ENCODE peak calls at places on chromosomes 12 and 14, in four cellular contexts. N is mammary epithelial cell, Y is ovary, D is heart right ventricle. C is an unnamed sample.

GRCh38 chr12:49645151-49646039 is 22.0 kb downstream of the PRPF40B start:
- DNase-seq in Y (no peak), N (no peak), D (no peak), C (no peak)

GRCh38 chr12:25151476-25151875 is 43.5 kb downstream of the DNAI7 start:
- DNase-seq in N (peak; percentile 86), Y (no peak), D (peak; percentile 51), C (peak; percentile 79)

GRCh38 chr12:79409562-79409961 is 281.2 kb downstream of the PAWR start:
- DNase-seq in N (peak; percentile 60), D (no peak), Y (no peak), C (peak; percentile 6)

GRCh38 chr12:50390284-50390683 is 6.1 kb downstream of the FAM186A start:
- DNase-seq in D (no peak), Y (no peak), N (peak; percentile 92), C (peak; percentile 30)

GRCh38 chr12:55727643-55728184 is 1.1 kb downstream of the CD63 start:
- DNase-seq in D (no peak), N (peak; percentile 40), Y (peak; percentile 77), C (peak; percentile 73)

GRCh38 chr12:98317939-98318899 is 197.2 kb upstream of the TMPO start:
- DNase-seq in Y (no peak), N (no peak), D (no peak), C (no peak)

GRCh38 chr12:5096241-5096880 is 52.7 kb downstream of the KCNA5 start:
- DNase-seq in Y (no peak), D (no peak), N (peak; percentile 38), C (no peak)

GRCh38 chr14:58138065-58138718 is 13.8 kb downstream of the ARMH4 start:
- DNase-seq in N (no peak), Y (no peak), D (no peak), C (peak; percentile 15)

GRCh38 chr12:123621619-123622530 is 11.6 kb downstream of the EIF2B1 start:
- DNase-seq in N (peak; percentile 34), D (no peak), Y (no peak), C (no peak)

GRCh38 chr14:69284170-69284569 is 24.2 kb downstream of the GALNT16 start:
- DNase-seq in D (no peak), Y (no peak), N (no peak), C (no peak)

GRCh38 chr14:60647081-60647836 is 2.0 kb downstream of the SIX1 start:
- DNase-seq in D (no peak), N (peak; percentile 54), Y (no peak), C (peak; percentile 14)

GRCh38 chr14:85528080-85528881 is 1.7 kb upstream of the FLRT2 start:
- DNase-seq in N (peak; percentile 77), Y (peak; percentile 31), D (no peak), C (peak; percentile 81)

GRCh38 chr14:71328183-71328582 is 420.9 kb downstream of the PCNX1 start:
- DNase-seq in Y (no peak), D (no peak), N (no peak), C (no peak)

GRCh38 chr12:64670039-64670438 is 59.7 kb downstream of the RASSF3 start:
- DNase-seq in D (no peak), Y (no peak), N (no peak), C (no peak)

GRCh38 chr12:24499151-24500146 is 449.5 kb downstream of the BCAT1 start:
- DNase-seq in N (peak; percentile 3), Y (no peak), D (no peak), C (peak; percentile 9)

GRCh38 chr12:22066235-22066765 is 20.3 kb downstream of the CMAS start:
- DNase-seq in D (no peak), N (no peak), Y (no peak), C (no peak)

GRCh38 chr12:95623554-95624170 is 72.4 kb upstream of the USP44 start:
- DNase-seq in N (peak; percentile 68), Y (peak; percentile 62), D (peak; percentile 62), C (peak; percentile 82)

GRCh38 chr12:30696943-30697342 is 1.3 kb upstream of the IPO8 start:
- DNase-seq in N (no peak), D (no peak), Y (no peak), C (no peak)

GRCh38 chr14:54435500-54435981 is 5.6 kb downstream of the CNIH1 start:
- DNase-seq in D (no peak), N (peak; percentile 82), Y (no peak), C (peak; percentile 26)

GRCh38 chr12:19409376-19409775 is 29.9 kb upstream of the AEBP2 start:
- DNase-seq in D (no peak), Y (no peak), N (no peak), C (no peak)

GRCh38 chr14:30849354-30849753 is 25.0 kb upstream of the COCH start:
- DNase-seq in D (no peak), Y (no peak), N (no peak), C (no peak)

GRCh38 chr12:116390656-116391335 is 113.3 kb upstream of the MED13L start:
- DNase-seq in D (no peak), N (peak; percentile 32), Y (no peak), C (no peak)

GRCh38 chr12:124687695-124688301 is 120.4 kb upstream of the NCOR2 start:
- DNase-seq in N (no peak), Y (no peak), D (peak; percentile 48), C (no peak)

GRCh38 chr12:90211017-90211416 is 502.4 kb upstream of the ATP2B1 start:
- DNase-seq in Y (no peak), N (peak; percentile 77), D (no peak), C (peak; percentile 19)

DNA sequence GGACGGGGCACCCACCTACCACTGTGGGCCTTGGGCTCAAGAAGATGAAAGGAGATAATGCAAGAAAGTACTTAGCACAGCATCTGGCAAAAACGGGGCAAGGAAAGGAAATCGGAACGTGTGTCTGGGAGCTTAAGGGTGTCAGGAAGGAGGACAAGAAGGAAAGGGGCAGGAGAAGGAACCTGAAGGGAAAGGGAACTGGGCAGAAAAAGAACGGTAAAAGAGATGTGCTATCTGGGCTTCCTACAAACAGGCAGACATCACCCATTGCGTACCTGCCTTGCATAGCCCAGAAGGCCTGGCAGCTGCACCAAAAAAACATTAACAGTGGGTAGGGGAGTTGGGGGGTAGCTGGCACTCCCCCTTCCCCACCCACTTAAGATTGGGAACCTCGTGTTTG is 958 bp upstream of the REM2 start:
- DNase-seq in N (no peak), Y (no peak), D (no peak), C (no peak)
- TF ChIP-seq CTCF in N (no peak), Y (no peak), D (no peak), C (no peak)

GRCh38 chr12:54386781-54387467 is 2.4 kb upstream of the ZNF385A start:
- DNase-seq in N (no peak), D (no peak), Y (no peak), C (no peak)
- H3K4me1 ChIP-seq in N (peaks cover 62% of the 10 kb centered on the region), D (no peaks in the 10 kb centered on the region), Y (peaks cover 10% of the 10 kb centered on the region), C (peaks cover 14% of the 10 kb centered on the region)

DNA sequence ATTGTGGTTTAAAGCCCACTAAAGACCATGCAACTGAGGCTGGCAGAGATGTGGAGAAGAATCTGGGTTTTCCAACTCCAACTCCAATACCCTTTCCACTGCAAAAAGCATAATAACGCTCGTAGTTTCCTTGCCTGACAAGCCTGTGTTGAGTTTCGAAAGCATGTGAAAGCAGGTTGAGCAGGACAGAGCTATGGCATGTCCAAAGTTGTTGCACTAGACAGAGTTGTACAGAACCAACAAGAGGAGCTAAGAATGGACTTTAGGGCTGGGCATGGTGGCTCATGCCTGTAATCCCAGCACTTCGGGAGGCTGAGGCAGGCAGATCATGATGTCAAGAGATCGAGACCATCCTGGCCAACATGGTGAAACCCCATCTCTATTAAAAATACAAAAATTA is 572.0 kb upstream of the TBX3 start:
- DNase-seq in Y (no peak), N (no peak), D (no peak), C (no peak)
- TF ChIP-seq CTCF in Y (no peak), N (no peak), D (no peak), C (no peak)

GRCh38 chr14:100071545-100071944 is 6.3 kb downstream of the EVL start:
- DNase-seq in D (no peak), N (no peak), Y (no peak), C (no peak)

GRCh38 chr14:100067971-100068959 is 3.0 kb downstream of the EVL start:
- DNase-seq in D (peak; percentile 28), N (peak; percentile 79), Y (no peak), C (no peak)

GRCh38 chr14:100070310-100070709 is 5.1 kb downstream of the EVL start:
- DNase-seq in D (no peak), Y (no peak), N (no peak), C (no peak)

GRCh38 chr14:100067481-100067880 is 2.3 kb downstream of the EVL start:
- DNase-seq in N (no peak), Y (no peak), D (no peak), C (no peak)

DNA sequence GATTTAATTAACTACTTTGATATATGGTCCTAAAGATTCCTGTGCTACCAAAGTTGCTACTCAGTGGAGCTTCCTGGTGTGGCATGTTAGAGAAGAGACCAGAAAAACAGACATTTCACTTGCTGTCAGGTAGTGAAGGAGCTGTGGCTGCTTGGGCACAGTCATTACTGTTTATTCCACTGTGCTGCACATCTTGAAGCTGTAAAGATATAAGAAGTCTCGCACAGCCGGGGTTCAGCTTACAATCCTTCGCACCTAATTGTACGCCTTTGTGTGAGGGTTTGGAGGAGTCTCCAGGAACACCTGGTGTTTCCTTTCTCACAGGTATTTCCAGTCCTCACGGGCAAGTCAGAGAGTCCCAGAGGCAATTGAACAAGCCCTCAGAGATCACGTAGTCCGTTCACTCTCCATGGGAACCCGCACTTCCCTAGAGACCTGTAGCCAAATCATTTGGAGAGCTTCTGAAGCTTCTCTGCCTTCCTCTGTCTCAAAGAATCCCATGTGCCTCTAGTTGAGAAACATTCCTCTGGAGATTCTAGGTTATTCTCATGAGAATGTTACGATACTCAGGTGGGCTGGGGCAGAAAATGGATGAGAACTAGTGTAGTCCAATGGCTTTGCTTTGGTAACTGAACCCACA is 4.1 kb downstream of the EVL start:
- DNase-seq in N (no peak), Y (no peak), D (no peak), C (no peak)
- H3K4me1 ChIP-seq in N (peaks cover 28% of the 10 kb centered on the region), Y (no peaks in the 10 kb centered on the region), D (peaks cover 11% of the 10 kb centered on the region), C (peaks cover 11% of the 10 kb centered on the region)

GRCh38 chr12:85310456-85311076 is 30.5 kb downstream of the ALX1 start:
- DNase-seq in N (no peak), D (no peak), Y (no peak), C (no peak)
- TF ChIP-seq CTCF in N (peak; percentile 44), D (no peak), Y (no peak), C (peak; percentile 57)

GRCh38 chr14:105061428-105062047 is 3.7 kb downstream of the GPR132 start:
- DNase-seq in N (no peak), Y (no peak), D (peak; percentile 59), C (peak; percentile 3)

GRCh38 chr14:105059035-105059916 is 6.0 kb downstream of the GPR132 start:
- DNase-seq in Y (no peak), N (no peak), D (peak; percentile 49), C (no peak)

GRCh38 chr14:105060751-105061427 is 4.3 kb downstream of the GPR132 start:
- DNase-seq in D (peak; percentile 17), N (no peak), Y (no peak), C (peak; percentile 25)

GRCh38 chr14:105058521-105059034 is 6.7 kb downstream of the GPR132 start:
- DNase-seq in Y (no peak), N (no peak), D (no peak), C (no peak)

GRCh38 chr14:105059917-105060565 is 5.2 kb downstream of the GPR132 start:
- DNase-seq in D (no peak), Y (no peak), N (no peak), C (no peak)
- H3K4me1 ChIP-seq in D (peaks cover 35% of the 10 kb centered on the region), Y (no peaks in the 10 kb centered on the region), N (no peaks in the 10 kb centered on the region), C (peaks cover 21% of the 10 kb centered on the region)

C was measured in hepatocyte.